ENCODE peak calls at places on chromosomes 2 and 18, in six cellular contexts. One of them, this sample, is unnamed.

GRCh38 chr2:44290271-44290670 is 15.0 kb downstream of the SLC3A1 start:
- DNase-seq in hippocampal formation: no peak
- DNase-seq in endodermal cell: no peak
- DNase-seq in Calu3: no peak
- DNase-seq in uterus: no peak
- DNase-seq in BE2C: no peak
- DNase-seq in this sample: no peak

GRCh38 chr2:158459161-158460003 is 2.6 kb downstream of the PKP4 start:
- DNase-seq in hippocampal formation: no peak
- DNase-seq in endodermal cell: no peak
- DNase-seq in Calu3: no peak
- DNase-seq in uterus: no peak
- DNase-seq in BE2C: no peak
- DNase-seq in this sample: no peak

GRCh38 chr2:218065239-218066006 is 3.6 kb upstream of the RUFY4 start:
- DNase-seq in hippocampal formation: no peak
- DNase-seq in endodermal cell: no peak
- DNase-seq in Calu3: no peak
- DNase-seq in uterus: no peak
- DNase-seq in BE2C: no peak
- DNase-seq in this sample: no peak

GRCh38 chr2:29723255-29724001 is 198.0 kb downstream of the ALK start:
- DNase-seq in hippocampal formation: no peak
- DNase-seq in endodermal cell: no peak
- DNase-seq in Calu3: peak
- DNase-seq in uterus: no peak
- DNase-seq in BE2C: no peak
- DNase-seq in this sample: no peak

GRCh38 chr2:71469403-71470398 is 16.3 kb downstream of the DYSF start:
- DNase-seq in hippocampal formation: no peak
- DNase-seq in endodermal cell: no peak
- DNase-seq in Calu3: no peak
- DNase-seq in uterus: no peak
- DNase-seq in BE2C: no peak
- DNase-seq in this sample: no peak

GRCh38 chr2:53515435-53516332 is 251.9 kb upstream of the CHAC2 start:
- DNase-seq in hippocampal formation: no peak
- DNase-seq in endodermal cell: peak
- DNase-seq in Calu3: peak
- DNase-seq in uterus: no peak
- DNase-seq in BE2C: no peak
- DNase-seq in this sample: no peak

GRCh38 chr18:36152781-36153180 is 23.1 kb downstream of the ELP2 start:
- DNase-seq in hippocampal formation: no peak
- DNase-seq in endodermal cell: no peak
- DNase-seq in Calu3: no peak
- DNase-seq in uterus: no peak
- DNase-seq in BE2C: no peak
- DNase-seq in this sample: no peak

GRCh38 chr2:121627525-121628050 is 21.7 kb downstream of the CLASP1 start:
- DNase-seq in hippocampal formation: no peak
- DNase-seq in endodermal cell: no peak
- DNase-seq in Calu3: no peak
- DNase-seq in uterus: no peak
- DNase-seq in BE2C: no peak
- DNase-seq in this sample: no peak

GRCh38 chr2:11342561-11343343 is 1.7 kb downstream of the ROCK2 start:
- DNase-seq in hippocampal formation: no peak
- DNase-seq in endodermal cell: no peak
- DNase-seq in Calu3: peak
- DNase-seq in uterus: no peak
- DNase-seq in BE2C: no peak
- DNase-seq in this sample: no peak

GRCh38 chr2:193966590-193966989 is 1690.4 kb upstream of the SLC39A10 start:
- DNase-seq in hippocampal formation: no peak
- DNase-seq in endodermal cell: peak
- DNase-seq in Calu3: peak
- DNase-seq in uterus: no peak
- DNase-seq in BE2C: no peak
- DNase-seq in this sample: no peak

GRCh38 chr2:126953483-126953882 is 54.8 kb downstream of the TEX51 start:
- DNase-seq in hippocampal formation: no peak
- DNase-seq in endodermal cell: no peak
- DNase-seq in Calu3: no peak
- DNase-seq in uterus: no peak
- DNase-seq in BE2C: no peak
- DNase-seq in this sample: no peak

GRCh38 chr18:77140439-77141109 is 8.0 kb upstream of the MBP start:
- DNase-seq in hippocampal formation: no peak
- DNase-seq in endodermal cell: no peak
- DNase-seq in Calu3: no peak
- DNase-seq in uterus: no peak
- DNase-seq in BE2C: no peak
- DNase-seq in this sample: no peak

GRCh38 chr18:79495591-79496071 is 99.9 kb downstream of the NFATC1 start:
- DNase-seq in hippocampal formation: no peak
- DNase-seq in endodermal cell: no peak
- DNase-seq in Calu3: no peak
- DNase-seq in uterus: no peak
- DNase-seq in BE2C: no peak
- DNase-seq in this sample: no peak

GRCh38 chr18:75438891-75439290 is 11.4 kb upstream of the SMIM21 start:
- DNase-seq in hippocampal formation: no peak
- DNase-seq in endodermal cell: no peak
- DNase-seq in Calu3: no peak
- DNase-seq in uterus: no peak
- DNase-seq in BE2C: no peak
- DNase-seq in this sample: no peak

GRCh38 chr2:188291617-188292445 is at the start of gene GULP1:
- DNase-seq in hippocampal formation: peak
- DNase-seq in endodermal cell: peak
- DNase-seq in Calu3: peak
- DNase-seq in uterus: peak
- DNase-seq in BE2C: peak
- DNase-seq in this sample: peak

GRCh38 chr18:48711651-48712486 is 173.0 kb downstream of the CTIF start:
- DNase-seq in hippocampal formation: peak
- DNase-seq in endodermal cell: peak
- DNase-seq in Calu3: peak
- DNase-seq in uterus: peak
- DNase-seq in BE2C: peak
- DNase-seq in this sample: no peak

GRCh38 chr2:238158018-238158806 is 558 bp upstream of the ERFE start:
- DNase-seq in hippocampal formation: no peak
- DNase-seq in endodermal cell: peak
- DNase-seq in Calu3: no peak
- DNase-seq in uterus: no peak
- DNase-seq in BE2C: no peak
- DNase-seq in this sample: no peak

GRCh38 chr2:55010149-55010591 is 40.1 kb downstream of the RTN4 start:
- DNase-seq in hippocampal formation: peak
- DNase-seq in endodermal cell: no peak
- DNase-seq in Calu3: peak
- DNase-seq in uterus: no peak
- DNase-seq in BE2C: peak
- DNase-seq in this sample: peak

GRCh38 chr2:233658610-233659009 is 13.1 kb upstream of the UGT1A9 start:
- DNase-seq in hippocampal formation: no peak
- DNase-seq in endodermal cell: no peak
- DNase-seq in Calu3: no peak
- DNase-seq in uterus: no peak
- DNase-seq in BE2C: no peak
- DNase-seq in this sample: no peak

GRCh38 chr18:58996131-58996632 is 131.5 kb downstream of the ZNF532 start:
- DNase-seq in hippocampal formation: no peak
- DNase-seq in endodermal cell: no peak
- DNase-seq in Calu3: no peak
- DNase-seq in uterus: no peak
- DNase-seq in BE2C: no peak
- DNase-seq in this sample: no peak

This sample was measured in tibial nerve.